ENCODE peak calls at places on chromosome 21, in nine cellular contexts. One of them, this sample, is unnamed.
A peak's percentile ranks its signal among the peaks of the same experiment; 100 is the strongest.

GRCh38 chr21:43340491-43341348 is 86.2 kb downstream of the SIK1 start:
- DNase-seq in adrenal gland: no peak
- DNase-seq in activated CD8-positive, alpha-beta memory T cell treated with anti-CD3 and anti-CD28 coated beads for 1 hour: no peak
- DNase-seq in WTC11: no peak
- DNase-seq in OCI-LY7: no peak
- DNase-seq in substantia nigra: no peak
- DNase-seq in ELF-1: peak; percentile 70
- DNase-seq in GM04504: peak; percentile 51
- DNase-seq in NCI-H748 treated with DMSO at 0.1 percent for 48 hours: no peak
- DNase-seq in this sample: peak; percentile 91

GRCh38 chr21:36799869-36800268 is 101.0 kb downstream of the SIM2 start:
- DNase-seq in adrenal gland: no peak
- DNase-seq in activated CD8-positive, alpha-beta memory T cell treated with anti-CD3 and anti-CD28 coated beads for 1 hour: no peak
- DNase-seq in WTC11: no peak
- DNase-seq in OCI-LY7: no peak
- DNase-seq in substantia nigra: no peak
- DNase-seq in ELF-1: no peak
- DNase-seq in GM04504: no peak
- DNase-seq in NCI-H748 treated with DMSO at 0.1 percent for 48 hours: no peak
- DNase-seq in this sample: peak; percentile 30

GRCh38 chr21:36709868-36710728 is 11.2 kb downstream of the SIM2 start:
- DNase-seq in adrenal gland: no peak
- DNase-seq in activated CD8-positive, alpha-beta memory T cell treated with anti-CD3 and anti-CD28 coated beads for 1 hour: no peak
- DNase-seq in WTC11: peak; percentile 56
- DNase-seq in OCI-LY7: no peak
- DNase-seq in substantia nigra: no peak
- DNase-seq in ELF-1: peak; percentile 52
- DNase-seq in GM04504: no peak
- DNase-seq in NCI-H748 treated with DMSO at 0.1 percent for 48 hours: no peak
- DNase-seq in this sample: no peak

GRCh38 chr21:25515484-25516405 is 91.5 kb downstream of the MRPL39 start:
- DNase-seq in adrenal gland: no peak
- DNase-seq in activated CD8-positive, alpha-beta memory T cell treated with anti-CD3 and anti-CD28 coated beads for 1 hour: no peak
- DNase-seq in WTC11: no peak
- DNase-seq in OCI-LY7: no peak
- DNase-seq in substantia nigra: no peak
- DNase-seq in ELF-1: no peak
- DNase-seq in GM04504: no peak
- DNase-seq in NCI-H748 treated with DMSO at 0.1 percent for 48 hours: no peak
- DNase-seq in this sample: no peak

GRCh38 chr21:14545906-14546480 is at the start of gene SAMSN1:
- DNase-seq in adrenal gland: no peak
- DNase-seq in activated CD8-positive, alpha-beta memory T cell treated with anti-CD3 and anti-CD28 coated beads for 1 hour: no peak
- DNase-seq in WTC11: no peak
- DNase-seq in OCI-LY7: no peak
- DNase-seq in substantia nigra: no peak
- DNase-seq in ELF-1: no peak
- DNase-seq in GM04504: no peak
- DNase-seq in NCI-H748 treated with DMSO at 0.1 percent for 48 hours: no peak
- DNase-seq in this sample: peak; percentile 26

GRCh38 chr21:31667639-31668038 is 8.1 kb downstream of the SOD1 start:
- DNase-seq in adrenal gland: no peak
- DNase-seq in activated CD8-positive, alpha-beta memory T cell treated with anti-CD3 and anti-CD28 coated beads for 1 hour: no peak
- DNase-seq in WTC11: no peak
- DNase-seq in OCI-LY7: no peak
- DNase-seq in substantia nigra: no peak
- DNase-seq in ELF-1: no peak
- DNase-seq in GM04504: no peak
- DNase-seq in NCI-H748 treated with DMSO at 0.1 percent for 48 hours: no peak
- DNase-seq in this sample: peak; percentile 20

GRCh38 chr21:45999581-46000181 is 18.1 kb downstream of the COL6A1 start:
- DNase-seq in adrenal gland: peak; percentile 12
- DNase-seq in activated CD8-positive, alpha-beta memory T cell treated with anti-CD3 and anti-CD28 coated beads for 1 hour: no peak
- DNase-seq in WTC11: no peak
- DNase-seq in OCI-LY7: no peak
- DNase-seq in substantia nigra: no peak
- DNase-seq in ELF-1: no peak
- DNase-seq in GM04504: no peak
- DNase-seq in NCI-H748 treated with DMSO at 0.1 percent for 48 hours: no peak
- DNase-seq in this sample: no peak

GRCh38 chr21:42350271-42350885 is 416 bp downstream of the TFF2 start:
- DNase-seq in adrenal gland: no peak
- DNase-seq in activated CD8-positive, alpha-beta memory T cell treated with anti-CD3 and anti-CD28 coated beads for 1 hour: no peak
- DNase-seq in WTC11: no peak
- DNase-seq in OCI-LY7: no peak
- DNase-seq in substantia nigra: no peak
- DNase-seq in ELF-1: no peak
- DNase-seq in GM04504: no peak
- DNase-seq in NCI-H748 treated with DMSO at 0.1 percent for 48 hours: no peak
- DNase-seq in this sample: no peak

GRCh38 chr21:26194326-26194725 is 23.8 kb upstream of the APP start:
- DNase-seq in adrenal gland: no peak
- DNase-seq in activated CD8-positive, alpha-beta memory T cell treated with anti-CD3 and anti-CD28 coated beads for 1 hour: no peak
- DNase-seq in WTC11: no peak
- DNase-seq in OCI-LY7: no peak
- DNase-seq in substantia nigra: no peak
- DNase-seq in ELF-1: no peak
- DNase-seq in GM04504: no peak
- DNase-seq in NCI-H748 treated with DMSO at 0.1 percent for 48 hours: no peak
- DNase-seq in this sample: no peak

GRCh38 chr21:45074818-45075605 is 632 bp downstream of the ADARB1 start:
- DNase-seq in adrenal gland: peak; percentile 35
- DNase-seq in activated CD8-positive, alpha-beta memory T cell treated with anti-CD3 and anti-CD28 coated beads for 1 hour: no peak
- DNase-seq in WTC11: peak; percentile 56
- DNase-seq in OCI-LY7: no peak
- DNase-seq in substantia nigra: no peak
- DNase-seq in ELF-1: peak; percentile 59
- DNase-seq in GM04504: no peak
- DNase-seq in NCI-H748 treated with DMSO at 0.1 percent for 48 hours: peak; percentile 26
- DNase-seq in this sample: peak; percentile 59

GRCh38 chr21:24259241-24259640 is 1348.0 kb downstream of the MRPL39 start:
- DNase-seq in adrenal gland: no peak
- DNase-seq in activated CD8-positive, alpha-beta memory T cell treated with anti-CD3 and anti-CD28 coated beads for 1 hour: no peak
- DNase-seq in WTC11: no peak
- DNase-seq in OCI-LY7: no peak
- DNase-seq in substantia nigra: no peak
- DNase-seq in ELF-1: no peak
- DNase-seq in GM04504: no peak
- DNase-seq in NCI-H748 treated with DMSO at 0.1 percent for 48 hours: no peak
- DNase-seq in this sample: no peak

GRCh38 chr21:38913120-38913975 is 107.6 kb downstream of the ETS2 start:
- DNase-seq in adrenal gland: peak; percentile 38
- DNase-seq in activated CD8-positive, alpha-beta memory T cell treated with anti-CD3 and anti-CD28 coated beads for 1 hour: no peak
- DNase-seq in WTC11: peak; percentile 75
- DNase-seq in OCI-LY7: no peak
- DNase-seq in substantia nigra: no peak
- DNase-seq in ELF-1: peak; percentile 78
- DNase-seq in GM04504: no peak
- DNase-seq in NCI-H748 treated with DMSO at 0.1 percent for 48 hours: no peak
- DNase-seq in this sample: peak; percentile 40

GRCh38 chr21:41171210-41171609 is 3.2 kb downstream of the BACE2 start:
- DNase-seq in adrenal gland: no peak
- DNase-seq in activated CD8-positive, alpha-beta memory T cell treated with anti-CD3 and anti-CD28 coated beads for 1 hour: no peak
- DNase-seq in WTC11: no peak
- DNase-seq in OCI-LY7: no peak
- DNase-seq in substantia nigra: peak; percentile 27
- DNase-seq in ELF-1: no peak
- DNase-seq in GM04504: no peak
- DNase-seq in NCI-H748 treated with DMSO at 0.1 percent for 48 hours: no peak
- DNase-seq in this sample: no peak

GRCh38 chr21:44485254-44485793 is 30.0 kb downstream of the LRRC3 start:
- DNase-seq in adrenal gland: peak; percentile 51
- DNase-seq in activated CD8-positive, alpha-beta memory T cell treated with anti-CD3 and anti-CD28 coated beads for 1 hour: peak; percentile 8
- DNase-seq in WTC11: peak; percentile 82
- DNase-seq in OCI-LY7: no peak
- DNase-seq in substantia nigra: no peak
- DNase-seq in ELF-1: peak; percentile 97
- DNase-seq in GM04504: no peak
- DNase-seq in NCI-H748 treated with DMSO at 0.1 percent for 48 hours: no peak
- DNase-seq in this sample: peak; percentile 74

GRCh38 chr21:14120091-14120734 is 90.5 kb downstream of the LIPI start:
- DNase-seq in adrenal gland: no peak
- DNase-seq in activated CD8-positive, alpha-beta memory T cell treated with anti-CD3 and anti-CD28 coated beads for 1 hour: no peak
- DNase-seq in WTC11: peak; percentile 73
- DNase-seq in OCI-LY7: peak; percentile 57
- DNase-seq in substantia nigra: peak; percentile 13
- DNase-seq in ELF-1: peak; percentile 56
- DNase-seq in GM04504: peak; percentile 2
- DNase-seq in NCI-H748 treated with DMSO at 0.1 percent for 48 hours: no peak
- DNase-seq in this sample: peak; percentile 10